ENCODE peak calls at places on chromosomes 7 and 10, in ten cellular contexts. B, O, X, R, I, G, T, Q, U and A are unnamed samples.

GRCh38 chr7:116672596-116673503 is 854 bp downstream of the MET start:
- DNase-seq in B (no peak), T (peak; percentile 67), O (peak; percentile 42), I (peak; percentile 50), U (no peak), X (peak; percentile 56), Q (no peak), R (no peak), G (peak; percentile 26), A (no peak)

GRCh38 chr7:92177362-92177761 is 1.6 kb downstream of the LRRD1 start:
- DNase-seq in G (no peak), X (peak; percentile 29), U (no peak), Q (no peak), O (no peak), I (peak; percentile 70), B (no peak), T (no peak), R (no peak), A (no peak)

GRCh38 chr10:126252884-126253612 is 135.2 kb downstream of the ADAM12 start:
- DNase-seq in Q (no peak), R (no peak), U (no peak), B (peak; percentile 63), X (peak; percentile 100), T (no peak), G (no peak), I (peak; percentile 100), O (no peak), A (no peak)

GRCh38 chr7:747186-747585 is 20.1 kb upstream of the PRKAR1B start:
- DNase-seq in T (no peak), X (no peak), Q (no peak), I (no peak), G (no peak), R (peak; percentile 2), U (no peak), B (no peak), O (no peak), A (no peak)

GRCh38 chr7:2445898-2446555 is 30.2 kb downstream of the GRIFIN start:
- DNase-seq in I (no peak), T (no peak), Q (no peak), U (no peak), X (no peak), R (no peak), B (no peak), O (no peak), G (no peak), A (no peak)

GRCh38 chr10:76632158-76633051 is 1005.2 kb downstream of the KCNMA1 start:
- DNase-seq in O (peak; percentile 64), X (no peak), B (no peak), I (no peak), R (no peak), U (peak; percentile 5), Q (no peak), G (peak; percentile 33), T (peak; percentile 83), A (no peak)

GRCh38 chr10:66886848-66887247 is 39.0 kb upstream of the LRRTM3 start:
- DNase-seq in O (no peak), T (no peak), G (no peak), X (no peak), I (no peak), U (no peak), Q (no peak), B (no peak), R (no peak), A (no peak)

GRCh38 chr10:86958831-86959736 is 685 bp downstream of the SNCG start:
- DNase-seq in U (no peak), X (peak; percentile 61), T (peak; percentile 79), G (no peak), B (peak; percentile 83), Q (peak; percentile 71), I (peak; percentile 78), O (no peak), R (no peak), A (no peak)

GRCh38 chr7:109835577-109835976 is 1255.3 kb upstream of the LRRN3 start:
- DNase-seq in O (no peak), I (no peak), T (no peak), B (no peak), Q (no peak), X (no peak), U (no peak), R (no peak), G (no peak), A (no peak)

DNA sequence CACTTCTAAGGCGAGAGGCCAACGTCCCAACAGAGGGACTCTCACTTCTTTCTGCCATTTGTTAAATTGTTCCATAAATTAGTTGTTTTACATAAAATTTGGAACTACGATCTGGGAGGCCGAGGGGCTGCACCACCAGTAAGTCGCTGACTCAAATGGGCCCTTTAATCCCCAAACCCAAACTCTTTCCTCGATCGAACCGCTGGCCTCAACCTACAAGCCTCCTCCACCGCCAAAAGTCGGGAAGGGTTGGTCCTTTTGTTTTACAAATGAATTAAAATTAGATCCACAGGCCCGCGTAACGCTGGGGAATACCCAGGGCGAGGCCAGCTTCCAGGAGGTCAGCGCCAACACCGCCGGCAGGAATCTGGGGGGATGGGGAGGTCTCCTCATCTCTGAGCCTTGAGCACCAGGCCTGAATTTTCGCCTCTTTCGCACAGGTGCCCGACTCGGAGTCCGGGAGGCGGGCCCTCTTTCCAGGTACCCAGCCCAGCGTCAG is 1.2 kb upstream of the FOXI2 start:
- DNase-seq in T (peak; percentile 80), X (no peak), U (no peak), O (peak; percentile 25), B (no peak), R (no peak), G (no peak), Q (no peak), I (no peak), A (no peak)
- H3K4me3 ChIP-seq in T (peak overlapping the region; percentile 55), X (no peak overlapping the region), U (no peak overlapping the region), O (peak overlapping the region; percentile 44), B (no peak overlapping the region), R (no peak overlapping the region), G (no peak overlapping the region), Q (no peak overlapping the region), I (no peak overlapping the region), A (no peak overlapping the region)

GRCh38 chr7:47546171-47546570 is 35.7 kb downstream of the TNS3 start:
- DNase-seq in X (no peak), U (no peak), Q (no peak), O (no peak), I (no peak), B (no peak), T (no peak), R (no peak), G (no peak), A (no peak)

GRCh38 chr7:47549916-47550315 is 32.0 kb downstream of the TNS3 start:
- DNase-seq in R (no peak), I (no peak), T (no peak), B (no peak), G (no peak), Q (peak; percentile 29), O (no peak), U (no peak), X (no peak), A (no peak)

GRCh38 chr7:47546728-47547494 is 35.0 kb downstream of the TNS3 start:
- DNase-seq in B (no peak), G (peak; percentile 88), O (no peak), I (no peak), R (no peak), Q (no peak), T (no peak), X (no peak), U (no peak), A (no peak)

GRCh38 chr7:47549397-47549796 is 32.5 kb downstream of the TNS3 start:
- DNase-seq in I (no peak), T (no peak), B (no peak), G (no peak), U (no peak), O (no peak), Q (peak; percentile 15), R (no peak), X (no peak), A (no peak)

DNA sequence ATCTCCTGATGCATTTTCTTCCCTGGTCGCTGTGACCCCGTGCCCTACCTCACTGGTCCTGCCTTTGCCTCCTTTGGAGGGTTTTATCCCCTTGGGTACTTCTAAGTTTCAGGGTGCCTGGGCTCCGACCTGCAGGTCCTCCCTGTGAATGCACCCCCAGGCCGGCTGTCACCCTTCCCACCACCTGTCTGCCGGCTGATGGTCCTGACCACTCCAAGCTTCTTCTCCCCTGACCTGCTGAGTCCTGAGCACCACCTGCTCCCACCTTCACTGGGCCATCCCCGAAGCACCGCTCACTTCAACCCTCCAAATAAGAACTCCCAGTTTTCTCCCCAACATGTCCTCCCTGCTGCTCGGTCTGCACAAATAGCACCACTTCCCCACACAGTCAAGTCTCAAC is 33.4 kb downstream of the TNS3 start:
- DNase-seq in R (no peak), Q (peak; percentile 19), G (no peak), U (no peak), O (no peak), X (no peak), I (no peak), T (no peak), B (no peak), A (no peak)
- H3K4me1 ChIP-seq in R (peaks cover 14% of the 10 kb centered on the region), Q (peaks cover 23% of the 10 kb centered on the region), G (peaks cover 16% of the 10 kb centered on the region), U (peaks cover 19% of the 10 kb centered on the region), O (peaks cover 6% of the 10 kb centered on the region), X (peaks cover 17% of the 10 kb centered on the region), I (peaks cover 12% of the 10 kb centered on the region), T (peaks cover 5% of the 10 kb centered on the region), B (peaks cover 3% of the 10 kb centered on the region), A (peaks cover 6% of the 10 kb centered on the region)

GRCh38 chr10:80855348-80855971 is 317.8 kb downstream of the SH2D4B start:
- DNase-seq in T (peak; percentile 89), X (no peak), I (no peak), U (peak; percentile 33), B (no peak), O (peak; percentile 70), G (no peak), Q (no peak), R (no peak), A (no peak)
- TF ChIP-seq CTCF in T (peak; percentile 83), X (no peak), I (no peak), U (peak; percentile 64), B (no peak), O (peak; percentile 76), G (no peak), Q (no peak), R (no peak), A (peak; percentile 28)

GRCh38 chr7:135693558-135693957 is 31.2 kb downstream of the STMP1 start:
- DNase-seq in I (no peak), T (no peak), R (no peak), X (no peak), U (no peak), O (no peak), Q (no peak), G (no peak), B (no peak), A (no peak)

GRCh38 chr7:135692055-135692454 is 29.7 kb downstream of the STMP1 start:
- DNase-seq in O (no peak), Q (no peak), B (no peak), T (no peak), U (no peak), X (peak; percentile 70), I (peak; percentile 57), R (no peak), G (no peak), A (no peak)

DNA sequence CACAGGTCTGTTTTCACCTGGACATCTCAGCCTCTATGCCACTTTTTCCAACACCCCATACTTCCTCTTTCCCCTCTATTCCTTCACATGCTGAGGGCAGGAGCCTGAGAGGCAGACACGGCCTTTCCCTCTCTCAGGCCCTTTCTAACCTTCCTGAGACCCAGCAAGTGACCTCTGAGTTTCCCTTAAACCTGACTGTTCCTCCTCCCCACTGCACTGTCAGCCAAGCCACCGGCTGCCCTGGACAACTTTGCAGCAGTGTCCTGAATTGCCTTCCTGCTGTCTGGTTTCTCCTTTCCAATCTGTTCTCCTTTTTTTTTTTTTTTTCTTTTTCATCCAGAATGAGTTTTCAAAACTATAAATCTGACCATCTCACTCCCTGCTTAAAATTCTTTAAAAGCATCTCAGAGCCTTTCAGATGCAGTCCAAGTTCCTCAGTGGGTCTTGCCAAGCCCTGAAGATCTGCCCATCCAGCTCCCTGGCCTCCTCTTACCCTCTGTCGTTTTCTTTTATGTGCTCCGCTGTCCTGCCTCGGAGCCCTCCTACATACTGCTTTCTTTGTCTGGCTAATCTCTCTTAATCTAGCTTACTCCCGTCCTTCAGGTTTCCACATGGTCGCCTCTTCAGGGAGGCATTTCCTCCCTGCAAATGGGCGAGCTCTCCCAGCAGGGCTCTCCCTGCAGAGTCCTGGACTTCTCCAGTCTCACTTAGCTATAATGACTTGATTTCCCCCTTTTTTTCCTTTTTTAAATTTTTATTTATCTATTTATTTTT is 30.5 kb downstream of the SLC13A4 start:
- DNase-seq in U (no peak), G (no peak), R (no peak), Q (no peak), O (peak; percentile 65), B (no peak), T (no peak), I (no peak), X (no peak), A (no peak)
- H3K4me3 ChIP-seq in U (no peak overlapping the region), G (no peak overlapping the region), R (no peak overlapping the region), Q (no peak overlapping the region), O (no peak overlapping the region), B (no peak overlapping the region), T (no peak overlapping the region), I (no peak overlapping the region), X (no peak overlapping the region), A (no peak overlapping the region)